ENCODE peak calls at places on chromosomes 2 and 18, in eight cellular contexts. V, R, X, Q, Y, Z, E and I are unnamed samples.

GRCh38 chr18:59961086-59961485 is 61.3 kb downstream of the PMAIP1 start:
- DNase-seq in E (no peak), R (no peak), Y (no peak), X (peak), Q (peak), V (no peak), Z (no peak), I (no peak)

GRCh38 chr2:34578641-34579040 is 979.5 kb upstream of the FAM98A start:
- DNase-seq in E (no peak), X (no peak), V (no peak), Q (no peak), R (no peak), Z (no peak), Y (no peak), I (no peak)

GRCh38 chr2:161353543-161353942 is 45.3 kb downstream of the PSMD14 start:
- DNase-seq in Q (no peak), Y (peak), E (no peak), R (no peak), Z (no peak), V (no peak), X (no peak), I (no peak)

GRCh38 chr2:219851169-219851568 is 223.7 kb downstream of the SLC4A3 start:
- DNase-seq in E (no peak), V (no peak), Q (no peak), X (no peak), Z (no peak), R (no peak), Y (no peak), I (no peak)

GRCh38 chr2:112483047-112483473 is 1.1 kb downstream of the TTL start:
- DNase-seq in X (no peak), Y (peak), Z (no peak), E (peak), R (no peak), Q (no peak), V (no peak), I (peak)

GRCh38 chr2:44342854-44343253 is 18.4 kb downstream of the PREPL start:
- DNase-seq in R (no peak), Q (no peak), E (peak), Z (no peak), Y (peak), X (no peak), V (no peak), I (peak)

GRCh38 chr2:71215447-71215846 is 11.5 kb downstream of the PAIP2B start:
- DNase-seq in X (no peak), Z (no peak), Q (no peak), Y (no peak), E (no peak), R (no peak), V (no peak), I (no peak)

GRCh38 chr2:232061265-232061664 is 99.8 kb downstream of the DIS3L2 start:
- DNase-seq in Y (no peak), V (no peak), X (no peak), R (no peak), Z (no peak), Q (no peak), E (no peak), I (no peak)

GRCh38 chr2:109057686-109058085 is 68.7 kb upstream of the EDAR start:
- DNase-seq in R (no peak), Z (no peak), V (no peak), Y (no peak), X (no peak), E (no peak), Q (no peak), I (no peak)

GRCh38 chr2:2889141-2889540 is 488.5 kb downstream of the EIPR1 start:
- DNase-seq in X (peak), Q (no peak), R (no peak), V (no peak), Z (no peak), Y (no peak), E (no peak), I (no peak)

GRCh38 chr2:172928754-172929153 is 146.9 kb upstream of the MAP3K20 start:
- DNase-seq in X (no peak), Q (no peak), R (no peak), E (no peak), Z (no peak), Y (peak), V (peak), I (peak)

GRCh38 chr2:85329181-85329651 is 1.4 kb upstream of the TGOLN2 start:
- DNase-seq in X (no peak), Y (no peak), Q (no peak), V (no peak), Z (no peak), E (no peak), R (no peak), I (no peak)

GRCh38 chr2:46298522-46299351 is 1.5 kb downstream of the EPAS1 start:
- DNase-seq in Q (peak), E (peak), V (peak), X (peak), Y (peak), R (no peak), Z (no peak), I (peak)

GRCh38 chr2:39504790-39505335 is 67.8 kb upstream of the MAP4K3 start:
- DNase-seq in R (no peak), X (no peak), Q (no peak), E (no peak), Z (no peak), V (peak), Y (peak), I (peak)

GRCh38 chr18:13681701-13682100 is 44.7 kb downstream of the FAM210A start:
- DNase-seq in Q (no peak), R (no peak), V (no peak), Z (no peak), X (no peak), Y (no peak), E (no peak), I (no peak)

GRCh38 chr2:227152093-227152766 is 11.8 kb downstream of the COL4A4 start:
- DNase-seq in Z (no peak), V (no peak), E (no peak), Y (no peak), Q (no peak), X (no peak), R (no peak), I (no peak)

GRCh38 chr2:26068602-26069298 is 34.9 kb downstream of the RAB10 start:
- DNase-seq in Y (peak), R (peak), X (peak), E (no peak), Z (no peak), Q (peak), V (no peak), I (peak)

GRCh38 chr18:55918449-55918848 is 330.5 kb upstream of the TCF4 start:
- DNase-seq in R (no peak), Z (no peak), Y (peak), V (no peak), E (no peak), Q (no peak), X (no peak), I (peak)

GRCh38 chr2:206873426-206873825 is 65.9 kb upstream of the CPO start:
- DNase-seq in R (no peak), Z (peak), V (no peak), Y (no peak), Q (no peak), E (peak), X (no peak), I (no peak)

GRCh38 chr2:8289111-8289510 is 392.7 kb upstream of the ID2 start:
- DNase-seq in V (no peak), Z (no peak), Y (no peak), E (no peak), X (no peak), Q (no peak), R (no peak), I (no peak)

GRCh38 chr2:179444056-179444455 is 179.4 kb upstream of the SESTD1 start:
- DNase-seq in Q (no peak), R (no peak), V (no peak), X (no peak), Y (peak), Z (no peak), E (no peak), I (peak)

GRCh38 chr18:65750421-65751144 is at the start of gene CDH7:
- DNase-seq in R (no peak), V (no peak), E (peak), X (no peak), Q (no peak), Z (no peak), Y (no peak), I (peak)

GRCh38 chr2:42925742-42926437 is 133.5 kb upstream of the HAAO start:
- DNase-seq in Q (no peak), V (no peak), R (no peak), Z (no peak), X (no peak), E (no peak), Y (no peak), I (peak)

GRCh38 chr2:217098435-217098834 is 238.6 kb upstream of the TNP1 start:
- DNase-seq in Q (no peak), Y (no peak), X (no peak), E (no peak), R (no peak), Z (no peak), V (no peak), I (no peak)

GRCh38 chr2:45922577-45922988 is 271.1 kb downstream of the PRKCE start:
- DNase-seq in V (no peak), Z (no peak), E (peak), R (no peak), Y (peak), X (no peak), Q (no peak), I (peak)

GRCh38 chr2:112161431-112162145 is 23.4 kb downstream of the FBLN7 start:
- DNase-seq in V (no peak), Y (no peak), R (no peak), Z (no peak), X (peak), Q (no peak), E (no peak), I (no peak)

GRCh38 chr2:98020992-98021713 is 25.4 kb upstream of the TMEM131 start:
- DNase-seq in Y (no peak), Z (no peak), X (no peak), R (no peak), V (no peak), Q (no peak), E (peak), I (no peak)

DNA sequence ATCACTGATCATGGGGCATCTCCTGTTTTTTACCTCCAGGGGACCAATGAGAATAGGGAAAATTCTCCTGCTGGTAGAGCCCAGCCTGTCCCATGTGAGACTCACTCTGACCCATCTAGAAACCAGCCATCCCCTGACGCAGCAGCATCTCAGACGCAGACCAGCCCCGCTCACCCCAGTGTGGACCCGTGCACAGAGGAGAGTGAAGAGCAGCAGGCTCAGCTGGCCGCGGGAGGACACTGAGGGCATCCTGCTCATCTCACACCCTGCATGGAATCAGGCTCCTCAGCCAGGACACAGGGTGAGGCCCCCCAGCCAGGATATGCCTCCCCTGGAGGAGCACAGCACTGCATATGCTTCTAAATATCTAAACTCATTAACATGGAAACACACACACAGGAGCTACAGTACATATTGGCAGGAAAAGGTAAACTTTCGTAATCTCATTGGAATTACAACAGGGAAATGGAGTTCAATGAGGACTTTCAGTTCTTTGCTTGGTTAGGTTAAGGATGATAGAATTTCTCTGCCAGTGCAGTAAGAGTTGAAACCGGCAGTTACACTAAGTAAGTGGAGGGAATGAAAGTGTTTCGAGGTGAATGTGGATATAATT is 34.4 kb downstream of the NEMP2 start:
- DNase-seq in X (no peak), E (no peak), R (no peak), Y (no peak), Z (no peak), V (no peak), Q (no peak), I (no peak)
- TF ChIP-seq CTCF in X (no peak), E (no peak), R (no peak), Y (no peak), Z (no peak), V (no peak), Q (no peak), I (no peak)

GRCh38 chr2:145488571-145488970 is 968.7 kb upstream of the ZEB2 start:
- DNase-seq in X (no peak), E (no peak), Z (no peak), V (no peak), Y (no peak), Q (no peak), R (no peak), I (no peak)

GRCh38 chr2:145484443-145485086 is 964.6 kb upstream of the ZEB2 start:
- DNase-seq in R (no peak), Q (no peak), X (no peak), E (no peak), Z (no peak), Y (peak), V (no peak), I (peak)

GRCh38 chr2:145481334-145481922 is 961.5 kb upstream of the ZEB2 start:
- DNase-seq in Q (no peak), Y (no peak), X (no peak), Z (no peak), V (no peak), R (no peak), E (no peak), I (no peak)

DNA sequence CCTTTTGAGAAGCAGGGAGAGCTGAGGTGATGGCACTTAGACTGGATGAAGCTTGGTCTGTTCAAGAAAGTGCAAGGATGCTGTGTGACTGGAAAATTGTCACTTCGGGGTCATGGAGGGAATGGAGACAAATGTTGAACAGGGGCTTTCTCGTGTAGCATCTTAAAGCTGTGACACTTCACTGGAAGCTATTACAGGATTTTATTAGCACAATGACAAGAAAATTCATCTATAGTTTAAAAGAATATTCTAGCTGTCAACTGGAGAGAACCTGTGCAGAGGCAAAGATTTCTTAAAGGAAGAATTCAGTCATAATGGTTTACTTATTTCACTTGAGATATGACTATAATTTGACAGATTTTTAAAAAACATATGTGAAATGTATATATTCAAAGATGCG is 963.9 kb upstream of the ZEB2 start:
- DNase-seq in Z (no peak), Q (no peak), E (no peak), Y (no peak), X (no peak), V (no peak), R (no peak), I (no peak)
- H3K4me3 ChIP-seq in Z (no peak), Q (no peak), E (no peak), Y (no peak), X (no peak), V (no peak), R (no peak), I (no peak)

DNA sequence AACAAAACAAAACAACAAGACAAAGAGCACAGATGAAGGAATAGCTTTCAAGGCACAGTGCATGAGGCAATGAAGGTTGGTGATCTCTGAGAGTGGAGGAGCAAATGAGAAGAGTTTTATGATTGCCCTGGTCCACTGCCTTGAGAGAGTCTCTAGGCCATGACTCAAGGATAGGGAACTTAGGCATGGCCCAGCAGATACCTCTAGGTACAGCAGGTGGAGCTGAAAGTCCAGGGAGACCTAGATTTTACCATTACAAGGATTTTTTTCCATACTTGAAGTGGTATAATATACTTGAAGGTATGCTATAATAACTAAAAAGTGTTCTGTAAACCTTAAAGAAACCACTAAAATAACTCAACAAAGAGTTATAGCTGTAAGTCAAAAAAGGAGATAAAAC is 239.5 kb upstream of the KLHL29 start:
- DNase-seq in Z (no peak), Y (no peak), E (no peak), R (no peak), X (no peak), V (no peak), Q (no peak), I (no peak)
- TF ChIP-seq CTCF in Z (no peak), Y (no peak), E (no peak), R (no peak), X (no peak), V (no peak), Q (no peak), I (no peak)

DNA sequence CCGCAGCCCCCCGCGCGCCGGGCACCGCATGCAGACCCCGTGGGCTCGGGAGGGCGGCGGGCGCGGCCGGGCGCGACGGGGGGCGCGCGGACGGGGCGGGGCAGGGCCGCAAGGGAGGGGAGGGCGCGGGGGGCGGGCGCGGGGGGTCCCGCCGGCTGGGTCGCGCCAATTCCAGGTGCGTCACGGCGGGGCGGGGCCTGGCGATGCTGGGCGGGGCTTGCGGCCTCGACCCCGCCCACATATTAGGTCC is 241 bp downstream of the ING5 start:
- DNase-seq in Q (no peak), Y (peak), E (no peak), V (no peak), R (no peak), Z (no peak), X (no peak), I (no peak)
- H3K4me3 ChIP-seq in Q (peak), Y (peak), E (peak), V (peak), R (peak), Z (peak), X (peak), I (peak)

GRCh38 chr2:115163572-115163971 is 721.1 kb downstream of the DPP10 start:
- DNase-seq in E (no peak), Y (no peak), Q (no peak), V (no peak), X (no peak), R (no peak), Z (no peak), I (no peak)
- TF ChIP-seq CTCF in E (no peak), Y (no peak), Q (no peak), V (no peak), X (no peak), R (no peak), Z (peak), I (no peak)